ENCODE peak calls at places on chromosomes 12 and 14, in seven cellular contexts. One of them, this sample, is unnamed.

GRCh38 chr12:48934312-48934706 is 9.0 kb upstream of the FKBP11 start:
- DNase-seq in suprapubic skin: no peak
- DNase-seq in heart left ventricle: no peak
- DNase-seq in prostate gland: no peak
- DNase-seq in ovary: no peak
- DNase-seq in endothelial cell of umbilical vein: no peak
- DNase-seq in tibial nerve: no peak
- DNase-seq in this sample: no peak

GRCh38 chr12:106446429-106447092 is 89.0 kb downstream of the POLR3B start:
- DNase-seq in suprapubic skin: no peak
- DNase-seq in heart left ventricle: no peak
- DNase-seq in prostate gland: no peak
- DNase-seq in ovary: no peak
- DNase-seq in endothelial cell of umbilical vein: peak
- DNase-seq in tibial nerve: no peak
- DNase-seq in this sample: no peak

GRCh38 chr12:28294300-28294699 is 104.0 kb downstream of the CCDC91 start:
- DNase-seq in suprapubic skin: no peak
- DNase-seq in heart left ventricle: no peak
- DNase-seq in prostate gland: no peak
- DNase-seq in ovary: no peak
- DNase-seq in endothelial cell of umbilical vein: no peak
- DNase-seq in tibial nerve: no peak
- DNase-seq in this sample: no peak

GRCh38 chr12:96770239-96770780 is 136.7 kb upstream of the NEDD1 start:
- DNase-seq in suprapubic skin: no peak
- DNase-seq in heart left ventricle: no peak
- DNase-seq in prostate gland: no peak
- DNase-seq in ovary: no peak
- DNase-seq in endothelial cell of umbilical vein: no peak
- DNase-seq in tibial nerve: no peak
- DNase-seq in this sample: no peak

GRCh38 chr14:69204753-69205152 is 13.5 kb downstream of the EXD2 start:
- DNase-seq in suprapubic skin: no peak
- DNase-seq in heart left ventricle: no peak
- DNase-seq in prostate gland: no peak
- DNase-seq in ovary: no peak
- DNase-seq in endothelial cell of umbilical vein: peak
- DNase-seq in tibial nerve: no peak
- DNase-seq in this sample: no peak

GRCh38 chr14:96626121-96626768 is 124.1 kb downstream of the PAPOLA start:
- DNase-seq in suprapubic skin: no peak
- DNase-seq in heart left ventricle: no peak
- DNase-seq in prostate gland: no peak
- DNase-seq in ovary: no peak
- DNase-seq in endothelial cell of umbilical vein: no peak
- DNase-seq in tibial nerve: no peak
- DNase-seq in this sample: no peak

GRCh38 chr12:17971850-17972249 is 118.1 kb downstream of the RERGL start:
- DNase-seq in suprapubic skin: no peak
- DNase-seq in heart left ventricle: no peak
- DNase-seq in prostate gland: no peak
- DNase-seq in ovary: no peak
- DNase-seq in endothelial cell of umbilical vein: no peak
- DNase-seq in tibial nerve: no peak
- DNase-seq in this sample: no peak

GRCh38 chr12:78146365-78146772 is 315.7 kb downstream of the NAV3 start:
- DNase-seq in suprapubic skin: no peak
- DNase-seq in heart left ventricle: no peak
- DNase-seq in prostate gland: no peak
- DNase-seq in ovary: no peak
- DNase-seq in endothelial cell of umbilical vein: peak
- DNase-seq in tibial nerve: no peak
- DNase-seq in this sample: no peak

GRCh38 chr12:97159397-97159796 is 252.3 kb downstream of the NEDD1 start:
- DNase-seq in suprapubic skin: no peak
- DNase-seq in heart left ventricle: no peak
- DNase-seq in prostate gland: no peak
- DNase-seq in ovary: no peak
- DNase-seq in endothelial cell of umbilical vein: no peak
- DNase-seq in tibial nerve: no peak
- DNase-seq in this sample: no peak

GRCh38 chr14:51473808-51474207 is 177.9 kb upstream of the FRMD6 start:
- DNase-seq in suprapubic skin: no peak
- DNase-seq in heart left ventricle: no peak
- DNase-seq in prostate gland: no peak
- DNase-seq in ovary: no peak
- DNase-seq in endothelial cell of umbilical vein: no peak
- DNase-seq in tibial nerve: no peak
- DNase-seq in this sample: no peak

GRCh38 chr12:116152268-116152667 is 125.2 kb downstream of the MED13L start:
- DNase-seq in suprapubic skin: no peak
- DNase-seq in heart left ventricle: no peak
- DNase-seq in prostate gland: no peak
- DNase-seq in ovary: no peak
- DNase-seq in endothelial cell of umbilical vein: no peak
- DNase-seq in tibial nerve: no peak
- DNase-seq in this sample: no peak

GRCh38 chr12:131466932-131467331 is 244.0 kb upstream of the SFSWAP start:
- DNase-seq in suprapubic skin: no peak
- DNase-seq in heart left ventricle: no peak
- DNase-seq in prostate gland: no peak
- DNase-seq in ovary: no peak
- DNase-seq in endothelial cell of umbilical vein: no peak
- DNase-seq in tibial nerve: no peak
- DNase-seq in this sample: no peak

GRCh38 chr14:65566820-65567522 is 154.4 kb downstream of the FUT8 start:
- DNase-seq in suprapubic skin: no peak
- DNase-seq in heart left ventricle: no peak
- DNase-seq in prostate gland: no peak
- DNase-seq in ovary: no peak
- DNase-seq in endothelial cell of umbilical vein: no peak
- DNase-seq in tibial nerve: no peak
- DNase-seq in this sample: no peak

GRCh38 chr12:106114084-106115068 is 24.4 kb downstream of the NUAK1 start:
- DNase-seq in suprapubic skin: no peak
- DNase-seq in heart left ventricle: no peak
- DNase-seq in prostate gland: no peak
- DNase-seq in ovary: no peak
- DNase-seq in endothelial cell of umbilical vein: no peak
- DNase-seq in tibial nerve: peak
- DNase-seq in this sample: no peak

GRCh38 chr12:26056335-26056734 is 68.5 kb downstream of the BHLHE41 start:
- DNase-seq in suprapubic skin: no peak
- DNase-seq in heart left ventricle: no peak
- DNase-seq in prostate gland: peak
- DNase-seq in ovary: no peak
- DNase-seq in endothelial cell of umbilical vein: peak
- DNase-seq in tibial nerve: no peak
- DNase-seq in this sample: peak

GRCh38 chr14:99544971-99545370 is 59.0 kb downstream of the CCDC85C start:
- DNase-seq in suprapubic skin: no peak
- DNase-seq in heart left ventricle: no peak
- DNase-seq in prostate gland: no peak
- DNase-seq in ovary: no peak
- DNase-seq in endothelial cell of umbilical vein: no peak
- DNase-seq in tibial nerve: no peak
- DNase-seq in this sample: no peak

GRCh38 chr14:35911097-35911496 is 85.0 kb downstream of the BRMS1L start:
- DNase-seq in suprapubic skin: no peak
- DNase-seq in heart left ventricle: no peak
- DNase-seq in prostate gland: no peak
- DNase-seq in ovary: no peak
- DNase-seq in endothelial cell of umbilical vein: no peak
- DNase-seq in tibial nerve: no peak
- DNase-seq in this sample: no peak

GRCh38 chr14:89973234-89973823 is 17.6 kb downstream of the TDP1 start:
- DNase-seq in suprapubic skin: no peak
- DNase-seq in heart left ventricle: peak
- DNase-seq in prostate gland: peak
- DNase-seq in ovary: peak
- DNase-seq in endothelial cell of umbilical vein: peak
- DNase-seq in tibial nerve: peak
- DNase-seq in this sample: peak

GRCh38 chr14:63179383-63179782 is 24.9 kb upstream of the RHOJ start:
- DNase-seq in suprapubic skin: no peak
- DNase-seq in heart left ventricle: no peak
- DNase-seq in prostate gland: peak
- DNase-seq in ovary: no peak
- DNase-seq in endothelial cell of umbilical vein: peak
- DNase-seq in tibial nerve: no peak
- DNase-seq in this sample: no peak

GRCh38 chr12:47361389-47362031 is 281.8 kb upstream of the AMIGO2 start:
- DNase-seq in suprapubic skin: no peak
- DNase-seq in heart left ventricle: peak
- DNase-seq in prostate gland: no peak
- DNase-seq in ovary: peak
- DNase-seq in endothelial cell of umbilical vein: no peak
- DNase-seq in tibial nerve: no peak
- DNase-seq in this sample: no peak

DNA sequence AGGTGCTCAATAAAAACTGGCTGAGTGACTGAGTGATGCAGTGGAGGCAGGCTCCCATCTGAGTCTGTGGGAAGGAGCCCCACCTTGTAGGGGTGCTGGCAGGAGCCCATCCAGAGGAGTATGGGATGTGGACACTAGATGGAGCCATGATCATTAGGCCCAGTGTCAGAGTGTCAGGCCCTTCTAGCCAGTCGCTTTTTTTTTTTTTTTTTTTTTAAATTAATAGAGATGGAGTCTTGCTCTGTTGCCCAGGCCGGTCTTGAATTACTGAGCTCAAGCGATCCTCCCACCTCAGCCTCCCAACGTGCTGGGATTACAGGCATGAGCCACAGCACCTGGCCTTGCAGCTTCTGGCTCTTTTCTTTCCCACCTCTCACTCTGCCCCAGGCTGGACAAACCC is 11.5 kb downstream of the RITA1 start:
- DNase-seq in suprapubic skin: peak
- DNase-seq in heart left ventricle: peak
- DNase-seq in prostate gland: peak
- DNase-seq in ovary: peak
- DNase-seq in endothelial cell of umbilical vein: peak
- DNase-seq in tibial nerve: peak
- DNase-seq in this sample: peak
- TF ChIP-seq CTCF in suprapubic skin: peak
- TF ChIP-seq CTCF in heart left ventricle: peak
- TF ChIP-seq CTCF in prostate gland: peak
- TF ChIP-seq CTCF in ovary: peak
- TF ChIP-seq CTCF in endothelial cell of umbilical vein: peak
- TF ChIP-seq CTCF in tibial nerve: peak
- TF ChIP-seq CTCF in this sample: peak

DNA sequence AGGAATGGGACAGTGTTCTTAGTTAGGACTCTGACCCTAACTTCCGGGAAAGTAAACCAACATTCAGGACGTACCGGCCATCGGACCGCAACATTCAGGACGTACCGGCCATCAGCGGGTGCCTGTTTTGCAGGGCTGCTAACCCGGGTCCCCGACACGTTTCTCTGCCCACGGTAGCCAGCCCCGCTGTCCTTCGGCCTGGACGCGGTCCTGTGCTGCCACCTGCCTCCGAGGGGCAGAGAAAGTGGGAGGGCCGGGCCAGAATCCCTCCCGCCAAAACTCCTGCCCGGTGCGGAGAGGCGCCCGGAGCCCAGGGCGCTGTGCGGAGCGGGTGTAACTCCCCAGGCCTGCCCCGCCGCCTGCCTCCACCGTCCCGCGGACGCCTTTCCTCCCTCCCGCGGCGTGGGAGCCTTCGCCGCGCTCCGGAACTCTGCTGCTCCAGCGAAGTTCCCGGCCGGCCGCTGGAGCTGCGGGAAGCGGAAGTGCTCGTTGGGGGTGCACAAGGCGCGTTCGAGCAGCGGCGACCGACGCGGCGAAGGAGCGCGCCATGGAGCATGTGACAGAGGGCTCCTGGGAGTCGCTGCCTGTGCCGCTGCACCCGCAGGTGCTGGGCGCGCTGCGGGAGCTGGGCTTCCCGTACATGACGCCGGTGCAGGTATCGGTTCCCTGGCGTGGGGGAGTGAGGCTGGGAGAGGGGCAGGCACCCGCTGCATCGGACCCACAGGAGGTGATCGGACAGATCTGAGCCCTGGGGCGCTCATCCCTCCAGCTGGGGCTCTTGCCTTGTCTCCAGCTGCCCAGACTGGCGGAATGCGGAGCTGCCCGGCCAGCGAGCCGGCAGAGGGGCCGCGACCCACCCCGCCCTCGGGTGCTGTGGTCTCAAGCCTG is at the start of gene DDX55:
- DNase-seq in suprapubic skin: peak
- DNase-seq in heart left ventricle: peak
- DNase-seq in prostate gland: peak
- DNase-seq in ovary: peak
- DNase-seq in endothelial cell of umbilical vein: peak
- DNase-seq in tibial nerve: peak
- DNase-seq in this sample: peak
- TF ChIP-seq POLR2A in suprapubic skin: peak
- TF ChIP-seq POLR2A in heart left ventricle: peak
- TF ChIP-seq POLR2A in prostate gland: no peak
- TF ChIP-seq POLR2A in ovary: peak
- TF ChIP-seq POLR2A in endothelial cell of umbilical vein: peak
- TF ChIP-seq POLR2A in tibial nerve: no peak
- TF ChIP-seq POLR2A in this sample: peak

GRCh38 chr12:13164271-13164670 is 32.3 kb upstream of the EMP1 start:
- DNase-seq in suprapubic skin: no peak
- DNase-seq in heart left ventricle: no peak
- DNase-seq in prostate gland: no peak
- DNase-seq in ovary: no peak
- DNase-seq in endothelial cell of umbilical vein: peak
- DNase-seq in tibial nerve: no peak
- DNase-seq in this sample: no peak
- TF ChIP-seq CTCF in suprapubic skin: no peak
- TF ChIP-seq CTCF in heart left ventricle: no peak
- TF ChIP-seq CTCF in prostate gland: no peak
- TF ChIP-seq CTCF in ovary: no peak
- TF ChIP-seq CTCF in endothelial cell of umbilical vein: no peak
- TF ChIP-seq CTCF in tibial nerve: no peak
- TF ChIP-seq CTCF in this sample: no peak

GRCh38 chr12:11649413-11650278 is at the start of gene ETV6:
- DNase-seq in suprapubic skin: peak
- DNase-seq in heart left ventricle: peak
- DNase-seq in prostate gland: peak
- DNase-seq in ovary: peak
- DNase-seq in endothelial cell of umbilical vein: peak
- DNase-seq in tibial nerve: peak
- DNase-seq in this sample: peak

GRCh38 chr12:11650279-11650696 is 814 bp downstream of the ETV6 start:
- DNase-seq in suprapubic skin: no peak
- DNase-seq in heart left ventricle: peak
- DNase-seq in prostate gland: peak
- DNase-seq in ovary: peak
- DNase-seq in endothelial cell of umbilical vein: no peak
- DNase-seq in tibial nerve: no peak
- DNase-seq in this sample: peak

GRCh38 chr12:11651377-11651776 is 1.9 kb downstream of the ETV6 start:
- DNase-seq in suprapubic skin: no peak
- DNase-seq in heart left ventricle: no peak
- DNase-seq in prostate gland: no peak
- DNase-seq in ovary: no peak
- DNase-seq in endothelial cell of umbilical vein: no peak
- DNase-seq in tibial nerve: no peak
- DNase-seq in this sample: no peak

GRCh38 chr12:11650697-11651281 is 1.3 kb downstream of the ETV6 start:
- DNase-seq in suprapubic skin: no peak
- DNase-seq in heart left ventricle: no peak
- DNase-seq in prostate gland: no peak
- DNase-seq in ovary: no peak
- DNase-seq in endothelial cell of umbilical vein: peak
- DNase-seq in tibial nerve: no peak
- DNase-seq in this sample: peak

GRCh38 chr12:11648514-11649412 is 711 bp upstream of the ETV6 start:
- DNase-seq in suprapubic skin: peak
- DNase-seq in heart left ventricle: peak
- DNase-seq in prostate gland: peak
- DNase-seq in ovary: peak
- DNase-seq in endothelial cell of umbilical vein: peak
- DNase-seq in tibial nerve: peak
- DNase-seq in this sample: peak
- TF ChIP-seq POLR2A in suprapubic skin: peak
- TF ChIP-seq POLR2A in heart left ventricle: peak
- TF ChIP-seq POLR2A in prostate gland: peak
- TF ChIP-seq POLR2A in ovary: no peak
- TF ChIP-seq POLR2A in endothelial cell of umbilical vein: peak
- TF ChIP-seq POLR2A in tibial nerve: peak
- TF ChIP-seq POLR2A in this sample: peak